ENCODE peak calls at places on chromosomes 11 and 22, in ten cellular contexts. A, W, T, G, B, L, Y, P, E and M are unnamed samples.

GRCh38 chr11:106105986-106106385 is 28.5 kb downstream of the AASDHPPT start:
- ATAC-seq in A (no peak), W (no peak), T (no peak), G (no peak), B (no peak), L (no peak), Y (no peak), P (no peak), E (no peak), M (no peak)

GRCh38 chr11:58060939-58061672 is 30.4 kb downstream of the OR6Q1 start:
- ATAC-seq in A (no peak), W (no peak), T (no peak), G (no peak), B (no peak), L (no peak), Y (no peak), P (no peak), E (no peak), M (no peak)

GRCh38 chr11:1147792-1148191 is 10.0 kb upstream of the MUC5AC start:
- ATAC-seq in A (no peak), W (no peak), T (no peak), G (no peak), B (no peak), L (no peak), Y (no peak), P (no peak), E (no peak), M (no peak)

GRCh38 chr11:17707833-17708232 is 11.5 kb upstream of the MYOD1 start:
- ATAC-seq in A (no peak), W (no peak), T (no peak), G (no peak), B (peak), L (no peak), Y (no peak), P (no peak), E (no peak), M (no peak)

GRCh38 chr11:45654741-45655283 is 10.6 kb downstream of the CHST1 start:
- ATAC-seq in A (peak), W (no peak), T (peak), G (no peak), B (no peak), L (no peak), Y (no peak), P (no peak), E (no peak), M (peak)

GRCh38 chr22:39490966-39491680 is 11.0 kb upstream of the MIEF1 start:
- ATAC-seq in A (no peak), W (no peak), T (no peak), G (no peak), B (no peak), L (no peak), Y (no peak), P (no peak), E (no peak), M (no peak)

GRCh38 chr11:27387362-27387761 is 24.3 kb upstream of the CCDC34 start:
- ATAC-seq in A (no peak), W (no peak), T (no peak), G (no peak), B (no peak), L (no peak), Y (no peak), P (no peak), E (peak), M (peak)

GRCh38 chr22:25700996-25701815 is 40.8 kb upstream of the MYO18B start:
- ATAC-seq in A (no peak), W (peak), T (no peak), G (peak), B (no peak), L (peak), Y (no peak), P (no peak), E (no peak), M (no peak)

GRCh38 chr11:47254381-47254780 is 3.4 kb upstream of the NR1H3 start:
- ATAC-seq in A (no peak), W (peak), T (no peak), G (peak), B (peak), L (peak), Y (no peak), P (no peak), E (no peak), M (no peak)

GRCh38 chr11:96004862-96005261 is 81.0 kb upstream of the MTMR2 start:
- ATAC-seq in A (no peak), W (no peak), T (no peak), G (no peak), B (no peak), L (no peak), Y (no peak), P (no peak), E (no peak), M (no peak)

GRCh38 chr22:35359380-35360065 is 21.4 kb upstream of the HMOX1 start:
- ATAC-seq in A (no peak), W (no peak), T (no peak), G (no peak), B (no peak), L (no peak), Y (no peak), P (no peak), E (no peak), M (no peak)

GRCh38 chr11:73579641-73580434 is 18.1 kb downstream of the FAM168A start:
- ATAC-seq in A (no peak), W (no peak), T (no peak), G (no peak), B (no peak), L (no peak), Y (no peak), P (no peak), E (no peak), M (no peak)

GRCh38 chr11:134207538-134208239 is 16.1 kb downstream of the NCAPD3 start:
- ATAC-seq in A (no peak), W (no peak), T (peak), G (no peak), B (no peak), L (no peak), Y (peak), P (peak), E (no peak), M (peak)

GRCh38 chr11:33478111-33478573 is 221.0 kb downstream of the HIPK3 start:
- ATAC-seq in A (no peak), W (no peak), T (no peak), G (no peak), B (peak), L (no peak), Y (no peak), P (no peak), E (no peak), M (no peak)

GRCh38 chr11:57302489-57302888 is 22.3 kb downstream of the TNKS1BP1 start:
- ATAC-seq in A (no peak), W (no peak), T (no peak), G (no peak), B (no peak), L (no peak), Y (no peak), P (no peak), E (no peak), M (no peak)

GRCh38 chr11:68468217-68468828 is 7.8 kb downstream of the PPP6R3 start:
- ATAC-seq in A (peak), W (no peak), T (peak), G (no peak), B (no peak), L (no peak), Y (peak), P (peak), E (peak), M (peak)

GRCh38 chr11:129143335-129143734 is 48.8 kb downstream of the ARHGAP32 start:
- ATAC-seq in A (no peak), W (peak), T (no peak), G (peak), B (peak), L (peak), Y (no peak), P (no peak), E (peak), M (peak)

GRCh38 chr11:116893906-116894305 is 56.5 kb upstream of the APOA1 start:
- ATAC-seq in A (no peak), W (no peak), T (no peak), G (no peak), B (no peak), L (no peak), Y (no peak), P (no peak), E (no peak), M (no peak)

GRCh38 chr11:112200252-112200651 is 24.9 kb downstream of the BCO2 start:
- ATAC-seq in A (no peak), W (no peak), T (no peak), G (no peak), B (no peak), L (no peak), Y (no peak), P (no peak), E (no peak), M (no peak)